ENCODE peak calls at places on chromosomes 13 and 19, in ten cellular contexts. Y, P, U, T, N, X, C, B, M and R are unnamed samples. For H3K4me1, the result is how much of the 10 kb centered on the place peaks cover.

GRCh38 chr13:29849731-29850212 is 645 bp downstream of the UBL3 start:
- DNase-seq in Y (peak), C (peak), P (peak), M (peak), T (peak), N (peak), U (peak), X (peak), B (peak), R (peak)

GRCh38 chr19:55146648-55147218 is 2.3 kb downstream of the TNNT1 start:
- DNase-seq in N (no peak), C (no peak), U (no peak), X (no peak), T (no peak), B (no peak), P (no peak), M (peak), Y (no peak), R (no peak)

GRCh38 chr19:22882797-22883196 is 50.7 kb downstream of the ZNF723 start:
- DNase-seq in C (no peak), N (no peak), P (no peak), U (no peak), X (no peak), M (peak), B (no peak), T (no peak), Y (peak), R (no peak)

GRCh38 chr19:55253842-55254624 is 4.8 kb downstream of the PPP6R1 start:
- DNase-seq in B (no peak), X (no peak), C (no peak), N (no peak), U (peak), T (no peak), P (no peak), M (no peak), Y (no peak), R (peak)

GRCh38 chr19:32339988-32340874 is 5.2 kb upstream of the ZNF507 start:
- DNase-seq in T (peak), Y (no peak), X (no peak), B (peak), P (peak), U (peak), C (peak), M (peak), N (peak), R (peak)

GRCh38 chr19:8108560-8109445 is 40.6 kb downstream of the FBN3 start:
- DNase-seq in X (no peak), P (no peak), N (no peak), U (no peak), T (no peak), C (no peak), Y (no peak), M (no peak), B (no peak), R (no peak)

GRCh38 chr13:100694722-100695644 is 20.4 kb upstream of the TMTC4 start:
- DNase-seq in X (no peak), B (no peak), P (no peak), M (peak), Y (peak), C (peak), T (no peak), U (no peak), N (peak), R (peak)

GRCh38 chr19:677601-678380 is 1.6 kb downstream of the FSTL3 start:
- DNase-seq in U (no peak), X (no peak), N (no peak), C (peak), T (no peak), M (peak), Y (peak), P (no peak), B (peak), R (no peak)

GRCh38 chr13:39879286-39880035 is 224.0 kb downstream of the COG6 start:
- DNase-seq in Y (no peak), B (no peak), U (no peak), T (no peak), N (no peak), M (no peak), C (no peak), P (no peak), X (no peak), R (no peak)

GRCh38 chr13:98103942-98104880 is 38.7 kb upstream of the FARP1 start:
- DNase-seq in B (no peak), T (no peak), U (no peak), M (peak), Y (no peak), P (no peak), X (no peak), C (no peak), N (no peak), R (no peak)

GRCh38 chr13:95128045-95128643 is 173.1 kb downstream of the ABCC4 start:
- DNase-seq in Y (peak), C (peak), U (no peak), P (no peak), N (no peak), T (no peak), B (no peak), M (peak), X (no peak), R (no peak)

GRCh38 chr19:43690890-43691289 is 20.9 kb upstream of the PLAUR start:
- DNase-seq in P (no peak), Y (no peak), U (no peak), C (no peak), N (no peak), B (no peak), T (no peak), X (no peak), M (no peak), R (no peak)

GRCh38 chr13:92103673-92104296 is 705.4 kb downstream of the GPC5 start:
- DNase-seq in X (no peak), M (no peak), B (no peak), U (no peak), N (no peak), T (no peak), C (no peak), Y (peak), P (no peak), R (no peak)

GRCh38 chr19:13150919-13151604 is 851 bp downstream of the IER2 start:
- DNase-seq in C (peak), N (peak), M (no peak), Y (no peak), U (no peak), P (no peak), B (no peak), X (peak), T (no peak), R (peak)

GRCh38 chr19:7554990-7555864 is 19.7 kb downstream of the PNPLA6 start:
- DNase-seq in U (peak), T (no peak), P (no peak), B (no peak), N (no peak), M (peak), C (no peak), Y (no peak), X (no peak), R (no peak)

GRCh38 chr13:99886706-99887105 is 84.9 kb downstream of the ZIC5 start:
- DNase-seq in P (no peak), C (no peak), Y (no peak), X (no peak), T (no peak), M (no peak), U (no peak), N (no peak), B (no peak), R (no peak)

GRCh38 chr19:28602675-28603298 is 610.2 kb downstream of the UQCRFS1 start:
- DNase-seq in U (no peak), T (no peak), Y (no peak), X (no peak), P (no peak), N (no peak), M (no peak), B (no peak), C (no peak), R (no peak)

GRCh38 chr13:100633461-100633860 is 41.1 kb downstream of the TMTC4 start:
- DNase-seq in T (no peak), P (no peak), N (no peak), X (no peak), Y (peak), U (no peak), B (no peak), C (no peak), M (peak), R (no peak)

GRCh38 chr13:48112896-48113525 is 18.1 kb upstream of the MED4 start:
- DNase-seq in N (no peak), M (no peak), P (no peak), U (no peak), T (no peak), C (no peak), X (no peak), Y (no peak), B (no peak), R (no peak)

GRCh38 chr13:114000151-114001040 is 26.5 kb upstream of the C13orf46 start:
- DNase-seq in U (no peak), T (no peak), X (no peak), N (no peak), C (no peak), Y (no peak), B (no peak), M (no peak), P (peak), R (no peak)

GRCh38 chr13:77565635-77566034 is 30.1 kb downstream of the SCEL start:
- DNase-seq in N (no peak), T (no peak), Y (peak), C (no peak), M (peak), X (no peak), B (no peak), P (no peak), U (no peak), R (no peak)

GRCh38 chr19:17830567-17831418 is 9.5 kb upstream of the INSL3 start:
- DNase-seq in N (peak), C (peak), P (peak), M (peak), Y (peak), X (no peak), T (no peak), B (peak), U (peak), R (no peak)

GRCh38 chr13:93169980-93170379 is 56.6 kb upstream of the GPC6 start:
- DNase-seq in X (no peak), M (peak), T (no peak), U (no peak), Y (peak), B (no peak), N (no peak), C (no peak), P (no peak), R (no peak)

GRCh38 chr19:50975766-50976165 is 6.4 kb upstream of the KLK6 start:
- DNase-seq in Y (no peak), C (no peak), U (no peak), M (peak), X (peak), T (no peak), B (no peak), N (no peak), P (no peak), R (no peak)

GRCh38 chr13:93146584-93147292 is 79.9 kb upstream of the GPC6 start:
- DNase-seq in C (no peak), T (no peak), X (no peak), P (no peak), Y (peak), B (no peak), N (no peak), M (no peak), U (no peak), R (no peak)

GRCh38 chr13:29886446-29886845 is 36.0 kb upstream of the UBL3 start:
- DNase-seq in M (no peak), T (no peak), B (no peak), N (no peak), P (no peak), C (no peak), X (no peak), U (peak), Y (no peak), R (no peak)

GRCh38 chr13:111623170-111623569 is 302.7 kb downstream of the TEX29 start:
- DNase-seq in P (no peak), T (no peak), N (no peak), B (no peak), Y (no peak), C (no peak), X (no peak), U (no peak), M (no peak), R (no peak)

GRCh38 chr19:46788101-46788967 is at the start of gene SLC1A5:
- DNase-seq in M (peak), C (peak), P (peak), N (peak), B (peak), X (peak), Y (peak), U (peak), T (peak), R (peak)

GRCh38 chr13:99304541-99304940 is 2.7 kb downstream of the GPR183 start:
- DNase-seq in C (no peak), X (no peak), B (no peak), M (no peak), Y (no peak), U (no peak), T (no peak), N (no peak), P (no peak), R (no peak)

GRCh38 chr19:19110410-19111137 is 27.7 kb downstream of the TMEM161A start:
- DNase-seq in X (no peak), B (no peak), U (peak), M (peak), P (no peak), T (no peak), N (no peak), Y (no peak), C (no peak), R (no peak)

GRCh38 chr19:43700368-43701015 is 15.4 kb upstream of the IRGC start:
- DNase-seq in B (peak), T (no peak), U (no peak), X (peak), Y (peak), N (peak), M (no peak), P (peak), C (peak), R (no peak)

GRCh38 chr19:38265213-38265861 is 964 bp downstream of the SPINT2 start:
- DNase-seq in U (no peak), N (peak), Y (no peak), T (no peak), C (peak), M (peak), B (no peak), P (no peak), X (peak), R (no peak)

GRCh38 chr19:17125052-17125727 is 49.6 kb downstream of the MYO9B start:
- DNase-seq in B (no peak), C (no peak), U (peak), M (no peak), T (no peak), Y (peak), P (no peak), N (no peak), X (peak), R (no peak)

GRCh38 chr13:84433024-84433423 is 550.8 kb upstream of the SLITRK1 start:
- DNase-seq in Y (peak), B (no peak), T (no peak), P (no peak), C (no peak), N (no peak), X (no peak), U (no peak), M (no peak), R (no peak)

GRCh38 chr19:49362926-49363264 is 679 bp upstream of the TEAD2 start:
- DNase-seq in P (peak), X (peak), B (peak), U (no peak), M (no peak), C (peak), T (no peak), N (peak), Y (peak), R (no peak)

GRCh38 chr13:46184277-46184699 is 2.3 kb upstream of the LCP1 start:
- DNase-seq in Y (no peak), C (no peak), B (peak), N (no peak), T (no peak), U (peak), X (no peak), P (peak), M (peak), R (no peak)

GRCh38 chr13:23175920-23176319 is 4.9 kb upstream of the SGCG start:
- DNase-seq in X (no peak), Y (no peak), N (no peak), M (no peak), U (no peak), P (no peak), C (no peak), B (no peak), T (no peak), R (no peak)

GRCh38 chr13:25659091-25659502 is 287.3 kb downstream of the ATP8A2 start:
- DNase-seq in U (no peak), T (no peak), P (no peak), M (no peak), N (no peak), Y (no peak), C (no peak), B (no peak), X (peak), R (no peak)
- H3K4me1 ChIP-seq in U (under half), T (under half), P (under half), M (under half), N (under half), Y (under half), C (under half), B (under half), X (under half), R (under half)

GRCh38 chr19:1810439-1811160 is 1.5 kb downstream of the ATP8B3 start:
- DNase-seq in U (no peak), M (no peak), Y (no peak), T (no peak), N (no peak), B (no peak), C (no peak), P (no peak), X (no peak), R (no peak)

GRCh38 chr19:1812426-1813196 is 535 bp upstream of the ATP8B3 start:
- DNase-seq in C (peak), T (peak), M (peak), X (peak), U (peak), P (peak), N (peak), B (peak), Y (peak), R (peak)

GRCh38 chr19:1813197-1813836 is 1.2 kb upstream of the ATP8B3 start:
- DNase-seq in X (no peak), N (no peak), Y (no peak), C (no peak), M (no peak), P (no peak), T (no peak), U (no peak), B (no peak), R (no peak)

GRCh38 chr19:1811472-1811894 is 593 bp downstream of the ATP8B3 start:
- DNase-seq in C (peak), B (peak), U (peak), X (peak), N (peak), M (peak), Y (peak), P (peak), T (peak), R (peak)

DNA sequence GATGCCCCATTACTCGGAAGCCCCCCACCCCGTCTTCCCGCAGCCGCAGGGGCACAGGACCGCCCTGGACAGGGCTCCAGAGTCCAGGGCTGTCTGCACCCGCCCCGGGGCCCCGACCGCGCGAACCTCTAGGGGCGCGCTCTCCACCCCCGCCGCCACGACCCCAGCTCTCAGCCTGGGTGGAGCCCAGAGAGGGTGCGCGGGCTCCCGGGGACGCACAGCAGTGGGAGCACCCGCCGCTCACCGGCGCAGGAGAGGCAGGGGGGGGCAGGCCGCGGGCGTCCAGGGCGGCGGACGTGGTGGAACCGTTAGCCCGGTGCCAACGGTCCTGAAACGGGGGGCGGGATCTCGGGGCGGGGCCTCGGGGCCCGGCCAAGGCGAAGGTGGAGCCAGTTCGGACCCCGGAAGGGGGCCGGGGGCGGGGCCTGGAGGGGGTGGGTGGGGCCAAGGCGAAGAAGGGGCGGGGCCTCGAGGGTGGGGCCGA is at the start of gene ATP8B3:
- DNase-seq in B (no peak), X (no peak), U (peak), C (no peak), P (peak), N (no peak), T (no peak), Y (no peak), M (no peak), R (peak)
- TF ChIP-seq CTCF in B (no peak), X (no peak), U (no peak), C (no peak), P (no peak), N (no peak), T (no peak), Y (no peak), M (no peak), R (peak)

DNA sequence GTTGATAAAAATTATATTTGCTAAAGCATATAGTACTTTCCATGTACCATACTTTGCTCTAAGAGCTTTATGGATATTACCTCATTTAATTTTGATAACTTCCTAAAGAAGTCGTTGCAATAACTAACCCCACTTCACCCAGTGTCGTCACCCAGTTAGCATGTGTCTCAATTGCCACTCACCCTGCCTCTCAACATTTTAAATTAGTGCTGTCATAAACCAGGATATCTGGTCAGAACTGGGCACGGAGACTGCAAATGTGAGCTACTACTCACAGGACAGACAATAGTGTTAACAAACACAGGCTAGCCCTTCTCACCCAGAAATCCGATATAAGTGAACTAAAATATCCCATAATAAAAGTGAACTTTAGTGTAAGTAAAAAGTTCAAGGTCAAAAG is 430.6 kb downstream of the KLF12 start:
- DNase-seq in M (no peak), C (no peak), U (no peak), X (no peak), Y (no peak), N (no peak), P (no peak), T (no peak), B (no peak), R (no peak)
- H3K27ac ChIP-seq in M (no peak), C (no peak), U (no peak), X (no peak), Y (no peak), N (no peak), P (no peak), T (no peak), B (no peak), R (no peak)

GRCh38 chr13:50518791-50519201 is 324.7 kb downstream of the DLEU7 start:
- DNase-seq in B (no peak), M (no peak), N (no peak), U (no peak), T (no peak), C (no peak), X (no peak), P (no peak), Y (peak), R (no peak)
- H3K4me1 ChIP-seq in B (under half), M (under half), N (under half), U (under half), T (under half), C (under half), X (under half), P (under half), Y (under half), R (under half)

GRCh38 chr13:109567315-109567714 is 219.1 kb downstream of the IRS2 start:
- DNase-seq in Y (no peak), U (no peak), C (no peak), X (no peak), T (no peak), N (no peak), M (no peak), P (no peak), B (no peak), R (no peak)
- TF ChIP-seq CTCF in Y (peak), U (no peak), C (no peak), X (no peak), T (no peak), N (no peak), M (no peak), P (no peak), B (no peak), R (no peak)